ENCODE peak calls at places on chromosomes 7 and 10, in nine cellular contexts. K is cardiac muscle cell; L is bronchial epithelial cell; J is neuronal stem cell; U is HTR-8/SVneo; E is stimulated activated CD8-positive, alpha-beta memory T cell treated with anti-CD3 and anti-CD28 coated beads, Interleukin-15, amount 100 ng/mL, for 48 hours; P is ascending aorta; G is choroid plexus epithelial cell; H is amygdala. V is an unnamed sample.
A peak's percentile ranks its signal among the peaks of the same experiment; 100 is the strongest.

GRCh38 chr7:100679927-100680588 is 6.5 kb downstream of the GNB2 start:
- DNase-seq in K (no peak), L (peak; percentile 37), J (no peak), U (no peak), E (no peak), P (no peak), G (no peak), H (no peak), V (no peak)

GRCh38 chr10:1732501-1733123 is 4.7 kb downstream of the ADARB2 start:
- DNase-seq in K (peak; percentile 44), L (peak; percentile 68), J (no peak), U (no peak), E (no peak), P (no peak), G (no peak), H (no peak), V (no peak)

GRCh38 chr7:138880881-138881577 is 83.0 kb upstream of the ATP6V0A4 start:
- DNase-seq in K (no peak), L (no peak), J (no peak), U (no peak), E (no peak), P (no peak), G (no peak), H (no peak), V (no peak)

GRCh38 chr10:119726291-119727261 is 726 bp downstream of the INPP5F start:
- DNase-seq in K (peak; percentile 82), L (no peak), J (no peak), U (no peak), E (no peak), P (no peak), G (no peak), H (no peak), V (no peak)

GRCh38 chr7:128842674-128843641 is 12.8 kb downstream of the FLNC start:
- DNase-seq in K (no peak), L (no peak), J (no peak), U (no peak), E (no peak), P (no peak), G (no peak), H (no peak), V (no peak)

GRCh38 chr10:114181971-114182370 is 2.8 kb downstream of the TDRD1 start:
- DNase-seq in K (no peak), L (no peak), J (no peak), U (no peak), E (no peak), P (no peak), G (no peak), H (no peak), V (no peak)

GRCh38 chr7:98831641-98832221 is 38.1 kb downstream of the TMEM130 start:
- DNase-seq in K (no peak), L (no peak), J (no peak), U (no peak), E (peak; percentile 10), P (no peak), G (peak; percentile 57), H (no peak), V (no peak)

GRCh38 chr10:127236266-127236665 is 39.9 kb upstream of the INSYN2A start:
- DNase-seq in K (no peak), L (no peak), J (no peak), U (no peak), E (no peak), P (no peak), G (no peak), H (no peak), V (no peak)

GRCh38 chr10:113221756-113222168 is 271.7 kb downstream of the TCF7L2 start:
- DNase-seq in K (no peak), L (peak; percentile 18), J (no peak), U (no peak), E (no peak), P (no peak), G (peak; percentile 20), H (no peak), V (peak; percentile 56)

GRCh38 chr7:17532861-17533404 is 234.5 kb downstream of the AHR start:
- DNase-seq in K (no peak), L (peak; percentile 92), J (no peak), U (peak; percentile 34), E (no peak), P (no peak), G (peak; percentile 76), H (no peak), V (no peak)

GRCh38 chr10:131121511-131122035 is 189.9 kb downstream of the TCERG1L start:
- DNase-seq in K (no peak), L (no peak), J (no peak), U (no peak), E (no peak), P (no peak), G (no peak), H (no peak), V (no peak)

GRCh38 chr7:4633012-4633411 is 49.1 kb upstream of the FOXK1 start:
- DNase-seq in K (no peak), L (peak; percentile 77), J (no peak), U (no peak), E (no peak), P (no peak), G (peak; percentile 55), H (no peak), V (no peak)

GRCh38 chr10:27857616-27858015 is 112.0 kb upstream of the MKX start:
- DNase-seq in K (peak; percentile 65), L (no peak), J (peak; percentile 67), U (no peak), E (no peak), P (no peak), G (no peak), H (no peak), V (no peak)

GRCh38 chr7:100007887-100008286 is 7.5 kb upstream of the ZKSCAN1 start:
- DNase-seq in K (no peak), L (no peak), J (no peak), U (no peak), E (no peak), P (no peak), G (no peak), H (no peak), V (no peak)

GRCh38 chr10:103745264-103746247 is 109.8 kb downstream of the SH3PXD2A start:
- DNase-seq in K (no peak), L (peak; percentile 92), J (no peak), U (no peak), E (peak; percentile 59), P (no peak), G (no peak), H (no peak), V (no peak)

GRCh38 chr10:11684717-11685645 is 57.2 kb upstream of the ECHDC3 start:
- DNase-seq in K (no peak), L (peak; percentile 94), J (no peak), U (peak; percentile 84), E (peak; percentile 24), P (peak; percentile 25), G (peak; percentile 68), H (peak; percentile 69), V (no peak)

GRCh38 chr7:99170065-99170729 is 26.3 kb upstream of the SMURF1 start:
- DNase-seq in K (no peak), L (no peak), J (no peak), U (no peak), E (no peak), P (no peak), G (no peak), H (no peak), V (no peak)

GRCh38 chr7:103636153-103636552 is 190.1 kb upstream of the SLC26A5 start:
- DNase-seq in K (no peak), L (peak; percentile 33), J (peak; percentile 20), U (no peak), E (no peak), P (no peak), G (peak; percentile 33), H (no peak), V (no peak)

GRCh38 chr7:107879400-107880035 is 11.5 kb upstream of the DLD start:
- DNase-seq in K (peak; percentile 65), L (peak; percentile 83), J (no peak), U (peak; percentile 43), E (no peak), P (no peak), G (peak; percentile 81), H (peak; percentile 19), V (peak; percentile 54)

GRCh38 chr7:91420606-91421390 is 156.6 kb downstream of the FZD1 start:
- DNase-seq in K (no peak), L (no peak), J (no peak), U (no peak), E (no peak), P (no peak), G (no peak), H (no peak), V (no peak)

GRCh38 chr7:53119514-53119933 is 84.1 kb downstream of the POM121L12 start:
- DNase-seq in K (peak; percentile 29), L (peak; percentile 19), J (no peak), U (no peak), E (no peak), P (no peak), G (peak; percentile 0), H (no peak), V (no peak)

GRCh38 chr10:90443342-90443741 is 414.5 kb downstream of the HTR7 start:
- DNase-seq in K (no peak), L (no peak), J (no peak), U (no peak), E (no peak), P (no peak), G (no peak), H (no peak), V (no peak)

GRCh38 chr7:30652132-30652531 is 30.1 kb downstream of the CRHR2 start:
- DNase-seq in K (no peak), L (no peak), J (no peak), U (no peak), E (no peak), P (no peak), G (no peak), H (no peak), V (no peak)

GRCh38 chr10:91632671-91633550 is at the start of gene PPP1R3C:
- DNase-seq in K (peak; percentile 93), L (peak; percentile 78), J (peak; percentile 71), U (peak; percentile 90), E (peak; percentile 47), P (peak; percentile 86), G (peak; percentile 88), H (peak; percentile 91), V (peak; percentile 84)

GRCh38 chr7:14095233-14095950 is 105.9 kb upstream of the ETV1 start:
- DNase-seq in K (no peak), L (peak; percentile 84), J (no peak), U (no peak), E (no peak), P (no peak), G (no peak), H (no peak), V (no peak)

GRCh38 chr10:71814923-71815411 is 36.1 kb downstream of the PSAP start:
- DNase-seq in K (no peak), L (no peak), J (no peak), U (no peak), E (no peak), P (no peak), G (no peak), H (no peak), V (no peak)

GRCh38 chr10:102578782-102579181 is 65.5 kb upstream of the TRIM8 start:
- DNase-seq in K (no peak), L (no peak), J (no peak), U (no peak), E (no peak), P (no peak), G (no peak), H (no peak), V (peak; percentile 67)

GRCh38 chr10:87913170-87913921 is 49.9 kb downstream of the PTEN start:
- DNase-seq in K (no peak), L (no peak), J (peak; percentile 5), U (no peak), E (no peak), P (no peak), G (no peak), H (no peak), V (no peak)

GRCh38 chr7:150756858-150757257 is 19.6 kb downstream of the GIMAP5 start:
- DNase-seq in K (peak; percentile 49), L (peak; percentile 36), J (no peak), U (no peak), E (no peak), P (no peak), G (peak; percentile 13), H (no peak), V (peak; percentile 9)

GRCh38 chr7:149834601-149835000 is 3.6 kb upstream of the ZNF862 start:
- DNase-seq in K (no peak), L (no peak), J (no peak), U (no peak), E (no peak), P (no peak), G (no peak), H (no peak), V (no peak)

GRCh38 chr10:89373916-89374711 is 3.7 kb upstream of the IFIT1B start:
- DNase-seq in K (no peak), L (peak; percentile 90), J (no peak), U (peak; percentile 7), E (no peak), P (peak; percentile 70), G (peak; percentile 94), H (peak; percentile 90), V (no peak)